ENCODE peak calls at places on chromosomes 11 and 22, in ten cellular contexts. One of them, this sample, is unnamed.

GRCh38 chr11:2150206-2150847 is 10.7 kb downstream of the INS start:
- DNase-seq in NT2/D1: peak; percentile 70
- DNase-seq in mucosa of gallbladder: no peak
- DNase-seq in stimulated activated CD4-positive, alpha-beta T cell treated with anti-CD3 and anti-CD28 coated beads, Interleukin-4, amount 100 ng/mL, for 4 hours: no peak
- DNase-seq in HFFc6: peak; percentile 19
- DNase-seq in activated CD8-positive, alpha-beta memory T cell treated with anti-CD3 and anti-CD28 coated beads, Interleukin-2, amount 50 U/mL, for 48 hours: no peak
- DNase-seq in stimulated activated CD8-positive, alpha-beta memory T cell treated with anti-CD3 and anti-CD28 coated beads, Interleukin-15, amount 100 ng/mL, for 4 hours: no peak
- DNase-seq in hippocampal formation: peak; percentile 25
- DNase-seq in heart left ventricle: no peak
- DNase-seq in iPS-NIHi11: no peak
- DNase-seq in this sample: no peak

GRCh38 chr22:36234211-36234610 is 5.1 kb downstream of the APOL2 start:
- DNase-seq in NT2/D1: no peak
- DNase-seq in mucosa of gallbladder: no peak
- DNase-seq in stimulated activated CD4-positive, alpha-beta T cell treated with anti-CD3 and anti-CD28 coated beads, Interleukin-4, amount 100 ng/mL, for 4 hours: no peak
- DNase-seq in HFFc6: no peak
- DNase-seq in activated CD8-positive, alpha-beta memory T cell treated with anti-CD3 and anti-CD28 coated beads, Interleukin-2, amount 50 U/mL, for 48 hours: no peak
- DNase-seq in stimulated activated CD8-positive, alpha-beta memory T cell treated with anti-CD3 and anti-CD28 coated beads, Interleukin-15, amount 100 ng/mL, for 4 hours: no peak
- DNase-seq in hippocampal formation: no peak
- DNase-seq in heart left ventricle: no peak
- DNase-seq in iPS-NIHi11: no peak
- DNase-seq in this sample: no peak

GRCh38 chr11:119149371-119150275 is 771 bp downstream of the ABCG4 start:
- DNase-seq in NT2/D1: no peak
- DNase-seq in mucosa of gallbladder: no peak
- DNase-seq in stimulated activated CD4-positive, alpha-beta T cell treated with anti-CD3 and anti-CD28 coated beads, Interleukin-4, amount 100 ng/mL, for 4 hours: no peak
- DNase-seq in HFFc6: no peak
- DNase-seq in activated CD8-positive, alpha-beta memory T cell treated with anti-CD3 and anti-CD28 coated beads, Interleukin-2, amount 50 U/mL, for 48 hours: no peak
- DNase-seq in stimulated activated CD8-positive, alpha-beta memory T cell treated with anti-CD3 and anti-CD28 coated beads, Interleukin-15, amount 100 ng/mL, for 4 hours: no peak
- DNase-seq in hippocampal formation: no peak
- DNase-seq in heart left ventricle: no peak
- DNase-seq in iPS-NIHi11: peak; percentile 58
- DNase-seq in this sample: peak; percentile 74

GRCh38 chr11:63920126-63920869 is 3.3 kb upstream of the RCOR2 start:
- DNase-seq in NT2/D1: peak; percentile 74
- DNase-seq in mucosa of gallbladder: peak; percentile 86
- DNase-seq in stimulated activated CD4-positive, alpha-beta T cell treated with anti-CD3 and anti-CD28 coated beads, Interleukin-4, amount 100 ng/mL, for 4 hours: no peak
- DNase-seq in HFFc6: no peak
- DNase-seq in activated CD8-positive, alpha-beta memory T cell treated with anti-CD3 and anti-CD28 coated beads, Interleukin-2, amount 50 U/mL, for 48 hours: no peak
- DNase-seq in stimulated activated CD8-positive, alpha-beta memory T cell treated with anti-CD3 and anti-CD28 coated beads, Interleukin-15, amount 100 ng/mL, for 4 hours: no peak
- DNase-seq in hippocampal formation: peak; percentile 35
- DNase-seq in heart left ventricle: peak; percentile 89
- DNase-seq in iPS-NIHi11: peak; percentile 77
- DNase-seq in this sample: peak; percentile 81

GRCh38 chr11:126212089-126212660 is 593 bp downstream of the FAM118B start:
- DNase-seq in NT2/D1: no peak
- DNase-seq in mucosa of gallbladder: no peak
- DNase-seq in stimulated activated CD4-positive, alpha-beta T cell treated with anti-CD3 and anti-CD28 coated beads, Interleukin-4, amount 100 ng/mL, for 4 hours: no peak
- DNase-seq in HFFc6: peak; percentile 8
- DNase-seq in activated CD8-positive, alpha-beta memory T cell treated with anti-CD3 and anti-CD28 coated beads, Interleukin-2, amount 50 U/mL, for 48 hours: no peak
- DNase-seq in stimulated activated CD8-positive, alpha-beta memory T cell treated with anti-CD3 and anti-CD28 coated beads, Interleukin-15, amount 100 ng/mL, for 4 hours: no peak
- DNase-seq in hippocampal formation: no peak
- DNase-seq in heart left ventricle: no peak
- DNase-seq in iPS-NIHi11: no peak
- DNase-seq in this sample: no peak

GRCh38 chr11:68021167-68021787 is 9.2 kb upstream of the NDUFS8 start:
- DNase-seq in NT2/D1: no peak
- DNase-seq in mucosa of gallbladder: no peak
- DNase-seq in stimulated activated CD4-positive, alpha-beta T cell treated with anti-CD3 and anti-CD28 coated beads, Interleukin-4, amount 100 ng/mL, for 4 hours: no peak
- DNase-seq in HFFc6: no peak
- DNase-seq in activated CD8-positive, alpha-beta memory T cell treated with anti-CD3 and anti-CD28 coated beads, Interleukin-2, amount 50 U/mL, for 48 hours: no peak
- DNase-seq in stimulated activated CD8-positive, alpha-beta memory T cell treated with anti-CD3 and anti-CD28 coated beads, Interleukin-15, amount 100 ng/mL, for 4 hours: no peak
- DNase-seq in hippocampal formation: no peak
- DNase-seq in heart left ventricle: no peak
- DNase-seq in iPS-NIHi11: peak; percentile 80
- DNase-seq in this sample: no peak

GRCh38 chr11:45390407-45390806 is 104.3 kb upstream of the SYT13 start:
- DNase-seq in NT2/D1: no peak
- DNase-seq in mucosa of gallbladder: no peak
- DNase-seq in stimulated activated CD4-positive, alpha-beta T cell treated with anti-CD3 and anti-CD28 coated beads, Interleukin-4, amount 100 ng/mL, for 4 hours: no peak
- DNase-seq in HFFc6: no peak
- DNase-seq in activated CD8-positive, alpha-beta memory T cell treated with anti-CD3 and anti-CD28 coated beads, Interleukin-2, amount 50 U/mL, for 48 hours: no peak
- DNase-seq in stimulated activated CD8-positive, alpha-beta memory T cell treated with anti-CD3 and anti-CD28 coated beads, Interleukin-15, amount 100 ng/mL, for 4 hours: no peak
- DNase-seq in hippocampal formation: no peak
- DNase-seq in heart left ventricle: no peak
- DNase-seq in iPS-NIHi11: no peak
- DNase-seq in this sample: no peak

GRCh38 chr11:60921777-60922335 is 2.4 kb upstream of the TMEM132A start:
- DNase-seq in NT2/D1: no peak
- DNase-seq in mucosa of gallbladder: no peak
- DNase-seq in stimulated activated CD4-positive, alpha-beta T cell treated with anti-CD3 and anti-CD28 coated beads, Interleukin-4, amount 100 ng/mL, for 4 hours: no peak
- DNase-seq in HFFc6: no peak
- DNase-seq in activated CD8-positive, alpha-beta memory T cell treated with anti-CD3 and anti-CD28 coated beads, Interleukin-2, amount 50 U/mL, for 48 hours: no peak
- DNase-seq in stimulated activated CD8-positive, alpha-beta memory T cell treated with anti-CD3 and anti-CD28 coated beads, Interleukin-15, amount 100 ng/mL, for 4 hours: no peak
- DNase-seq in hippocampal formation: no peak
- DNase-seq in heart left ventricle: no peak
- DNase-seq in iPS-NIHi11: no peak
- DNase-seq in this sample: no peak

GRCh38 chr11:115808351-115808940 is 304.2 kb upstream of the CADM1 start:
- DNase-seq in NT2/D1: no peak
- DNase-seq in mucosa of gallbladder: no peak
- DNase-seq in stimulated activated CD4-positive, alpha-beta T cell treated with anti-CD3 and anti-CD28 coated beads, Interleukin-4, amount 100 ng/mL, for 4 hours: no peak
- DNase-seq in HFFc6: no peak
- DNase-seq in activated CD8-positive, alpha-beta memory T cell treated with anti-CD3 and anti-CD28 coated beads, Interleukin-2, amount 50 U/mL, for 48 hours: no peak
- DNase-seq in stimulated activated CD8-positive, alpha-beta memory T cell treated with anti-CD3 and anti-CD28 coated beads, Interleukin-15, amount 100 ng/mL, for 4 hours: no peak
- DNase-seq in hippocampal formation: no peak
- DNase-seq in heart left ventricle: no peak
- DNase-seq in iPS-NIHi11: no peak
- DNase-seq in this sample: no peak

GRCh38 chr11:102343789-102344188 is 3.2 kb upstream of the BIRC2 start:
- DNase-seq in NT2/D1: no peak
- DNase-seq in mucosa of gallbladder: no peak
- DNase-seq in stimulated activated CD4-positive, alpha-beta T cell treated with anti-CD3 and anti-CD28 coated beads, Interleukin-4, amount 100 ng/mL, for 4 hours: no peak
- DNase-seq in HFFc6: no peak
- DNase-seq in activated CD8-positive, alpha-beta memory T cell treated with anti-CD3 and anti-CD28 coated beads, Interleukin-2, amount 50 U/mL, for 48 hours: no peak
- DNase-seq in stimulated activated CD8-positive, alpha-beta memory T cell treated with anti-CD3 and anti-CD28 coated beads, Interleukin-15, amount 100 ng/mL, for 4 hours: no peak
- DNase-seq in hippocampal formation: no peak
- DNase-seq in heart left ventricle: no peak
- DNase-seq in iPS-NIHi11: no peak
- DNase-seq in this sample: no peak

GRCh38 chr22:37599161-37599560 is 9.5 kb upstream of the GGA1 start:
- DNase-seq in NT2/D1: no peak
- DNase-seq in mucosa of gallbladder: peak; percentile 85
- DNase-seq in stimulated activated CD4-positive, alpha-beta T cell treated with anti-CD3 and anti-CD28 coated beads, Interleukin-4, amount 100 ng/mL, for 4 hours: no peak
- DNase-seq in HFFc6: no peak
- DNase-seq in activated CD8-positive, alpha-beta memory T cell treated with anti-CD3 and anti-CD28 coated beads, Interleukin-2, amount 50 U/mL, for 48 hours: no peak
- DNase-seq in stimulated activated CD8-positive, alpha-beta memory T cell treated with anti-CD3 and anti-CD28 coated beads, Interleukin-15, amount 100 ng/mL, for 4 hours: no peak
- DNase-seq in hippocampal formation: no peak
- DNase-seq in heart left ventricle: no peak
- DNase-seq in iPS-NIHi11: no peak
- DNase-seq in this sample: no peak

GRCh38 chr11:108069947-108070346 is 51.4 kb upstream of the ACAT1 start:
- DNase-seq in NT2/D1: no peak
- DNase-seq in mucosa of gallbladder: no peak
- DNase-seq in stimulated activated CD4-positive, alpha-beta T cell treated with anti-CD3 and anti-CD28 coated beads, Interleukin-4, amount 100 ng/mL, for 4 hours: no peak
- DNase-seq in HFFc6: peak; percentile 55
- DNase-seq in activated CD8-positive, alpha-beta memory T cell treated with anti-CD3 and anti-CD28 coated beads, Interleukin-2, amount 50 U/mL, for 48 hours: no peak
- DNase-seq in stimulated activated CD8-positive, alpha-beta memory T cell treated with anti-CD3 and anti-CD28 coated beads, Interleukin-15, amount 100 ng/mL, for 4 hours: no peak
- DNase-seq in hippocampal formation: no peak
- DNase-seq in heart left ventricle: no peak
- DNase-seq in iPS-NIHi11: no peak
- DNase-seq in this sample: no peak

GRCh38 chr22:50513175-50513574 is 5.2 kb downstream of the NCAPH2 start:
- DNase-seq in NT2/D1: no peak
- DNase-seq in mucosa of gallbladder: no peak
- DNase-seq in stimulated activated CD4-positive, alpha-beta T cell treated with anti-CD3 and anti-CD28 coated beads, Interleukin-4, amount 100 ng/mL, for 4 hours: no peak
- DNase-seq in HFFc6: no peak
- DNase-seq in activated CD8-positive, alpha-beta memory T cell treated with anti-CD3 and anti-CD28 coated beads, Interleukin-2, amount 50 U/mL, for 48 hours: no peak
- DNase-seq in stimulated activated CD8-positive, alpha-beta memory T cell treated with anti-CD3 and anti-CD28 coated beads, Interleukin-15, amount 100 ng/mL, for 4 hours: no peak
- DNase-seq in hippocampal formation: no peak
- DNase-seq in heart left ventricle: no peak
- DNase-seq in iPS-NIHi11: no peak
- DNase-seq in this sample: no peak

GRCh38 chr22:28799834-28800307 is 498 bp downstream of the XBP1 start:
- DNase-seq in NT2/D1: no peak
- DNase-seq in mucosa of gallbladder: peak; percentile 63
- DNase-seq in stimulated activated CD4-positive, alpha-beta T cell treated with anti-CD3 and anti-CD28 coated beads, Interleukin-4, amount 100 ng/mL, for 4 hours: peak; percentile 39
- DNase-seq in HFFc6: peak; percentile 22
- DNase-seq in activated CD8-positive, alpha-beta memory T cell treated with anti-CD3 and anti-CD28 coated beads, Interleukin-2, amount 50 U/mL, for 48 hours: peak; percentile 76
- DNase-seq in stimulated activated CD8-positive, alpha-beta memory T cell treated with anti-CD3 and anti-CD28 coated beads, Interleukin-15, amount 100 ng/mL, for 4 hours: no peak
- DNase-seq in hippocampal formation: no peak
- DNase-seq in heart left ventricle: peak; percentile 75
- DNase-seq in iPS-NIHi11: peak; percentile 86
- DNase-seq in this sample: peak; percentile 72

GRCh38 chr11:59755701-59756495 is 722 bp downstream of the STX3 start:
- DNase-seq in NT2/D1: peak; percentile 35
- DNase-seq in mucosa of gallbladder: peak; percentile 86
- DNase-seq in stimulated activated CD4-positive, alpha-beta T cell treated with anti-CD3 and anti-CD28 coated beads, Interleukin-4, amount 100 ng/mL, for 4 hours: peak; percentile 27
- DNase-seq in HFFc6: peak; percentile 59
- DNase-seq in activated CD8-positive, alpha-beta memory T cell treated with anti-CD3 and anti-CD28 coated beads, Interleukin-2, amount 50 U/mL, for 48 hours: peak; percentile 65
- DNase-seq in stimulated activated CD8-positive, alpha-beta memory T cell treated with anti-CD3 and anti-CD28 coated beads, Interleukin-15, amount 100 ng/mL, for 4 hours: peak; percentile 32
- DNase-seq in hippocampal formation: peak; percentile 37
- DNase-seq in heart left ventricle: peak; percentile 80
- DNase-seq in iPS-NIHi11: peak; percentile 69
- DNase-seq in this sample: peak; percentile 61

GRCh38 chr22:22930571-22931556 is 43.2 kb downstream of the IGLL5 start:
- DNase-seq in NT2/D1: no peak
- DNase-seq in mucosa of gallbladder: no peak
- DNase-seq in stimulated activated CD4-positive, alpha-beta T cell treated with anti-CD3 and anti-CD28 coated beads, Interleukin-4, amount 100 ng/mL, for 4 hours: no peak
- DNase-seq in HFFc6: no peak
- DNase-seq in activated CD8-positive, alpha-beta memory T cell treated with anti-CD3 and anti-CD28 coated beads, Interleukin-2, amount 50 U/mL, for 48 hours: no peak
- DNase-seq in stimulated activated CD8-positive, alpha-beta memory T cell treated with anti-CD3 and anti-CD28 coated beads, Interleukin-15, amount 100 ng/mL, for 4 hours: no peak
- DNase-seq in hippocampal formation: no peak
- DNase-seq in heart left ventricle: no peak
- DNase-seq in iPS-NIHi11: no peak
- DNase-seq in this sample: no peak

GRCh38 chr11:132114185-132114584 is 743.8 kb downstream of the NTM start:
- DNase-seq in NT2/D1: no peak
- DNase-seq in mucosa of gallbladder: no peak
- DNase-seq in stimulated activated CD4-positive, alpha-beta T cell treated with anti-CD3 and anti-CD28 coated beads, Interleukin-4, amount 100 ng/mL, for 4 hours: no peak
- DNase-seq in HFFc6: peak; percentile 21
- DNase-seq in activated CD8-positive, alpha-beta memory T cell treated with anti-CD3 and anti-CD28 coated beads, Interleukin-2, amount 50 U/mL, for 48 hours: no peak
- DNase-seq in stimulated activated CD8-positive, alpha-beta memory T cell treated with anti-CD3 and anti-CD28 coated beads, Interleukin-15, amount 100 ng/mL, for 4 hours: no peak
- DNase-seq in hippocampal formation: peak; percentile 23
- DNase-seq in heart left ventricle: peak; percentile 35
- DNase-seq in iPS-NIHi11: peak; percentile 71
- DNase-seq in this sample: peak; percentile 49

GRCh38 chr11:17479284-17480214 is 2.9 kb upstream of the ABCC8 start:
- DNase-seq in NT2/D1: no peak
- DNase-seq in mucosa of gallbladder: peak; percentile 46
- DNase-seq in stimulated activated CD4-positive, alpha-beta T cell treated with anti-CD3 and anti-CD28 coated beads, Interleukin-4, amount 100 ng/mL, for 4 hours: no peak
- DNase-seq in HFFc6: no peak
- DNase-seq in activated CD8-positive, alpha-beta memory T cell treated with anti-CD3 and anti-CD28 coated beads, Interleukin-2, amount 50 U/mL, for 48 hours: no peak
- DNase-seq in stimulated activated CD8-positive, alpha-beta memory T cell treated with anti-CD3 and anti-CD28 coated beads, Interleukin-15, amount 100 ng/mL, for 4 hours: no peak
- DNase-seq in hippocampal formation: peak; percentile 16
- DNase-seq in heart left ventricle: no peak
- DNase-seq in iPS-NIHi11: peak; percentile 84
- DNase-seq in this sample: peak; percentile 72

GRCh38 chr11:116506446-116506845 is 266.3 kb downstream of the BUD13 start:
- DNase-seq in NT2/D1: no peak
- DNase-seq in mucosa of gallbladder: no peak
- DNase-seq in stimulated activated CD4-positive, alpha-beta T cell treated with anti-CD3 and anti-CD28 coated beads, Interleukin-4, amount 100 ng/mL, for 4 hours: no peak
- DNase-seq in HFFc6: no peak
- DNase-seq in activated CD8-positive, alpha-beta memory T cell treated with anti-CD3 and anti-CD28 coated beads, Interleukin-2, amount 50 U/mL, for 48 hours: no peak
- DNase-seq in stimulated activated CD8-positive, alpha-beta memory T cell treated with anti-CD3 and anti-CD28 coated beads, Interleukin-15, amount 100 ng/mL, for 4 hours: no peak
- DNase-seq in hippocampal formation: no peak
- DNase-seq in heart left ventricle: no peak
- DNase-seq in iPS-NIHi11: no peak
- DNase-seq in this sample: no peak

GRCh38 chr22:28846994-28847393 is 36.4 kb upstream of the ZNRF3 start:
- DNase-seq in NT2/D1: no peak
- DNase-seq in mucosa of gallbladder: no peak
- DNase-seq in stimulated activated CD4-positive, alpha-beta T cell treated with anti-CD3 and anti-CD28 coated beads, Interleukin-4, amount 100 ng/mL, for 4 hours: no peak
- DNase-seq in HFFc6: no peak
- DNase-seq in activated CD8-positive, alpha-beta memory T cell treated with anti-CD3 and anti-CD28 coated beads, Interleukin-2, amount 50 U/mL, for 48 hours: no peak
- DNase-seq in stimulated activated CD8-positive, alpha-beta memory T cell treated with anti-CD3 and anti-CD28 coated beads, Interleukin-15, amount 100 ng/mL, for 4 hours: no peak
- DNase-seq in hippocampal formation: no peak
- DNase-seq in heart left ventricle: no peak
- DNase-seq in iPS-NIHi11: no peak
- DNase-seq in this sample: no peak

GRCh38 chr11:17734986-17735822 is 623 bp downstream of the KCNC1 start:
- DNase-seq in NT2/D1: no peak
- DNase-seq in mucosa of gallbladder: peak; percentile 67
- DNase-seq in stimulated activated CD4-positive, alpha-beta T cell treated with anti-CD3 and anti-CD28 coated beads, Interleukin-4, amount 100 ng/mL, for 4 hours: peak; percentile 20
- DNase-seq in HFFc6: peak; percentile 38
- DNase-seq in activated CD8-positive, alpha-beta memory T cell treated with anti-CD3 and anti-CD28 coated beads, Interleukin-2, amount 50 U/mL, for 48 hours: peak; percentile 75
- DNase-seq in stimulated activated CD8-positive, alpha-beta memory T cell treated with anti-CD3 and anti-CD28 coated beads, Interleukin-15, amount 100 ng/mL, for 4 hours: no peak
- DNase-seq in hippocampal formation: no peak
- DNase-seq in heart left ventricle: peak; percentile 69
- DNase-seq in iPS-NIHi11: peak; percentile 91
- DNase-seq in this sample: peak; percentile 69

GRCh38 chr11:607971-608659 is 7.6 kb downstream of the IRF7 start:
- DNase-seq in NT2/D1: no peak
- DNase-seq in mucosa of gallbladder: no peak
- DNase-seq in stimulated activated CD4-positive, alpha-beta T cell treated with anti-CD3 and anti-CD28 coated beads, Interleukin-4, amount 100 ng/mL, for 4 hours: no peak
- DNase-seq in HFFc6: no peak
- DNase-seq in activated CD8-positive, alpha-beta memory T cell treated with anti-CD3 and anti-CD28 coated beads, Interleukin-2, amount 50 U/mL, for 48 hours: no peak
- DNase-seq in stimulated activated CD8-positive, alpha-beta memory T cell treated with anti-CD3 and anti-CD28 coated beads, Interleukin-15, amount 100 ng/mL, for 4 hours: no peak
- DNase-seq in hippocampal formation: no peak
- DNase-seq in heart left ventricle: no peak
- DNase-seq in iPS-NIHi11: no peak
- DNase-seq in this sample: no peak

GRCh38 chr11:8785998-8786397 is 103.4 kb downstream of the RPL27A start:
- DNase-seq in NT2/D1: no peak
- DNase-seq in mucosa of gallbladder: no peak
- DNase-seq in stimulated activated CD4-positive, alpha-beta T cell treated with anti-CD3 and anti-CD28 coated beads, Interleukin-4, amount 100 ng/mL, for 4 hours: no peak
- DNase-seq in HFFc6: no peak
- DNase-seq in activated CD8-positive, alpha-beta memory T cell treated with anti-CD3 and anti-CD28 coated beads, Interleukin-2, amount 50 U/mL, for 48 hours: no peak
- DNase-seq in stimulated activated CD8-positive, alpha-beta memory T cell treated with anti-CD3 and anti-CD28 coated beads, Interleukin-15, amount 100 ng/mL, for 4 hours: no peak
- DNase-seq in hippocampal formation: no peak
- DNase-seq in heart left ventricle: no peak
- DNase-seq in iPS-NIHi11: no peak
- DNase-seq in this sample: no peak

GRCh38 chr11:111602865-111603632 is 800 bp downstream of the SIK2 start:
- DNase-seq in NT2/D1: peak; percentile 8
- DNase-seq in mucosa of gallbladder: peak; percentile 28
- DNase-seq in stimulated activated CD4-positive, alpha-beta T cell treated with anti-CD3 and anti-CD28 coated beads, Interleukin-4, amount 100 ng/mL, for 4 hours: peak; percentile 13
- DNase-seq in HFFc6: peak; percentile 19
- DNase-seq in activated CD8-positive, alpha-beta memory T cell treated with anti-CD3 and anti-CD28 coated beads, Interleukin-2, amount 50 U/mL, for 48 hours: no peak
- DNase-seq in stimulated activated CD8-positive, alpha-beta memory T cell treated with anti-CD3 and anti-CD28 coated beads, Interleukin-15, amount 100 ng/mL, for 4 hours: no peak
- DNase-seq in hippocampal formation: peak; percentile 65
- DNase-seq in heart left ventricle: peak; percentile 47
- DNase-seq in iPS-NIHi11: peak; percentile 41
- DNase-seq in this sample: peak; percentile 67

GRCh38 chr22:35398574-35398973 is 1.4 kb upstream of the MCM5 start:
- DNase-seq in NT2/D1: no peak
- DNase-seq in mucosa of gallbladder: no peak
- DNase-seq in stimulated activated CD4-positive, alpha-beta T cell treated with anti-CD3 and anti-CD28 coated beads, Interleukin-4, amount 100 ng/mL, for 4 hours: no peak
- DNase-seq in HFFc6: no peak
- DNase-seq in activated CD8-positive, alpha-beta memory T cell treated with anti-CD3 and anti-CD28 coated beads, Interleukin-2, amount 50 U/mL, for 48 hours: no peak
- DNase-seq in stimulated activated CD8-positive, alpha-beta memory T cell treated with anti-CD3 and anti-CD28 coated beads, Interleukin-15, amount 100 ng/mL, for 4 hours: no peak
- DNase-seq in hippocampal formation: no peak
- DNase-seq in heart left ventricle: no peak
- DNase-seq in iPS-NIHi11: no peak
- DNase-seq in this sample: no peak

GRCh38 chr11:68938816-68939582 is 35.3 kb downstream of the IGHMBP2 start:
- DNase-seq in NT2/D1: no peak
- DNase-seq in mucosa of gallbladder: no peak
- DNase-seq in stimulated activated CD4-positive, alpha-beta T cell treated with anti-CD3 and anti-CD28 coated beads, Interleukin-4, amount 100 ng/mL, for 4 hours: no peak
- DNase-seq in HFFc6: no peak
- DNase-seq in activated CD8-positive, alpha-beta memory T cell treated with anti-CD3 and anti-CD28 coated beads, Interleukin-2, amount 50 U/mL, for 48 hours: no peak
- DNase-seq in stimulated activated CD8-positive, alpha-beta memory T cell treated with anti-CD3 and anti-CD28 coated beads, Interleukin-15, amount 100 ng/mL, for 4 hours: no peak
- DNase-seq in hippocampal formation: no peak
- DNase-seq in heart left ventricle: no peak
- DNase-seq in iPS-NIHi11: no peak
- DNase-seq in this sample: no peak

GRCh38 chr11:46724088-46724487 is 5.1 kb downstream of the F2 start:
- DNase-seq in NT2/D1: no peak
- DNase-seq in mucosa of gallbladder: no peak
- DNase-seq in stimulated activated CD4-positive, alpha-beta T cell treated with anti-CD3 and anti-CD28 coated beads, Interleukin-4, amount 100 ng/mL, for 4 hours: no peak
- DNase-seq in HFFc6: no peak
- DNase-seq in activated CD8-positive, alpha-beta memory T cell treated with anti-CD3 and anti-CD28 coated beads, Interleukin-2, amount 50 U/mL, for 48 hours: no peak
- DNase-seq in stimulated activated CD8-positive, alpha-beta memory T cell treated with anti-CD3 and anti-CD28 coated beads, Interleukin-15, amount 100 ng/mL, for 4 hours: no peak
- DNase-seq in hippocampal formation: no peak
- DNase-seq in heart left ventricle: no peak
- DNase-seq in iPS-NIHi11: no peak
- DNase-seq in this sample: peak; percentile 34

GRCh38 chr22:22164541-22165272 is 79.9 kb upstream of the VPREB1 start:
- DNase-seq in NT2/D1: no peak
- DNase-seq in mucosa of gallbladder: no peak
- DNase-seq in stimulated activated CD4-positive, alpha-beta T cell treated with anti-CD3 and anti-CD28 coated beads, Interleukin-4, amount 100 ng/mL, for 4 hours: no peak
- DNase-seq in HFFc6: no peak
- DNase-seq in activated CD8-positive, alpha-beta memory T cell treated with anti-CD3 and anti-CD28 coated beads, Interleukin-2, amount 50 U/mL, for 48 hours: no peak
- DNase-seq in stimulated activated CD8-positive, alpha-beta memory T cell treated with anti-CD3 and anti-CD28 coated beads, Interleukin-15, amount 100 ng/mL, for 4 hours: no peak
- DNase-seq in hippocampal formation: no peak
- DNase-seq in heart left ventricle: no peak
- DNase-seq in iPS-NIHi11: peak; percentile 24
- DNase-seq in this sample: no peak

This sample was measured in glutamatergic neuron.